ENCODE peak calls at places on chromosomes 6 and 20, in four cellular contexts. X is T-cell; J is GM12878; V is activated CD4-positive, alpha-beta T cell treated with anti-CD3 and anti-CD28 coated beads for 36 hours. U is an unnamed sample.

GRCh38 chr20:17650816-17651760 is 31.0 kb downstream of the RRBP1 start:
- ATAC-seq in J (no peak), X (no peak), V (no peak), U (no peak)

GRCh38 chr6:33192105-33192646 is at the start of gene COL11A2:
- ATAC-seq in V (peak), X (peak), J (peak), U (peak)

GRCh38 chr20:17605131-17605660 is 35.3 kb downstream of the DSTN start:
- ATAC-seq in X (no peak), J (no peak), V (no peak), U (no peak)

GRCh38 chr6:50849781-50850180 is 31.1 kb downstream of the TFAP2B start:
- ATAC-seq in J (no peak), V (no peak), X (no peak), U (no peak)

GRCh38 chr6:51753635-51754034 is 333.8 kb downstream of the PKHD1 start:
- ATAC-seq in X (no peak), V (no peak), J (peak), U (no peak)

GRCh38 chr20:47295921-47296426 is 60.5 kb downstream of the ZMYND8 start:
- ATAC-seq in V (no peak), X (no peak), J (no peak), U (no peak)

GRCh38 chr20:49965781-49966304 is 16.9 kb upstream of the SNAI1 start:
- ATAC-seq in V (no peak), J (no peak), X (no peak), U (no peak)

GRCh38 chr20:5316188-5317158 is at the start of gene PROKR2:
- ATAC-seq in X (no peak), J (no peak), V (peak), U (no peak)

GRCh38 chr6:13710552-13711383 is 867 bp downstream of the RANBP9 start:
- ATAC-seq in X (peak), V (no peak), J (peak), U (no peak)

GRCh38 chr6:152380351-152380767 is 256.8 kb downstream of the SYNE1 start:
- ATAC-seq in V (no peak), X (no peak), J (peak), U (no peak)

GRCh38 chr6:20092071-20092566 is 120.2 kb downstream of the MBOAT1 start:
- ATAC-seq in X (no peak), J (peak), V (peak), U (no peak)

GRCh38 chr20:50977066-50978045 is 18.7 kb downstream of the MOCS3 start:
- ATAC-seq in V (no peak), J (no peak), X (no peak), U (no peak)

GRCh38 chr6:90049295-90049694 is 155.0 kb downstream of the GJA10 start:
- ATAC-seq in J (no peak), V (peak), X (no peak), U (peak)

GRCh38 chr20:62088258-62089127 is 22.8 kb upstream of the TAF4 start:
- ATAC-seq in X (no peak), J (no peak), V (peak), U (peak)

GRCh38 chr20:35991142-35991771 is 22.9 kb downstream of the CNBD2 start:
- ATAC-seq in J (peak), V (no peak), X (no peak), U (no peak)

GRCh38 chr6:100464162-100464851 is 414 bp downstream of the SIM1 start:
- ATAC-seq in X (no peak), V (no peak), J (no peak), U (no peak)

GRCh38 chr6:4344317-4344899 is 209.0 kb upstream of the ECI2 start:
- ATAC-seq in J (no peak), X (no peak), V (no peak), U (no peak)

GRCh38 chr20:45933231-45934045 is 1.0 kb upstream of the PCIF1 start:
- ATAC-seq in J (peak), V (peak), X (peak), U (peak)

GRCh38 chr6:101259446-101259845 is 134.1 kb upstream of the GRIK2 start:
- ATAC-seq in V (no peak), X (no peak), J (no peak), U (no peak)

GRCh38 chr6:113508249-113508648 is 348.9 kb upstream of the MARCKS start:
- ATAC-seq in X (no peak), V (no peak), J (no peak), U (no peak)

GRCh38 chr6:150056156-150056555 is 12.8 kb downstream of the ULBP3 start:
- ATAC-seq in J (no peak), V (no peak), X (no peak), U (no peak)

GRCh38 chr6:43113431-43114260 is 37.5 kb downstream of the PTK7 start:
- ATAC-seq in J (no peak), V (no peak), X (no peak), U (no peak)

GRCh38 chr20:53208110-53208908 is 236.2 kb downstream of the TSHZ2 start:
- ATAC-seq in X (peak), V (peak), J (no peak), U (no peak)

GRCh38 chr6:679282-679681 is 13.7 kb downstream of the EXOC2 start:
- ATAC-seq in J (no peak), V (no peak), X (no peak), U (no peak)

GRCh38 chr20:50369225-50370035 is 140.8 kb upstream of the PTPN1 start:
- ATAC-seq in V (no peak), J (no peak), X (no peak), U (no peak)

GRCh38 chr6:42564496-42564890 is 664 bp downstream of the UBR2 start:
- ATAC-seq in V (peak), X (peak), J (peak), U (peak)

GRCh38 chr20:34643919-34644318 is 33.0 kb downstream of the PIGU start:
- ATAC-seq in V (no peak), J (no peak), X (no peak), U (no peak)

GRCh38 chr20:33541797-33542196 is 51.9 kb downstream of the CBFA2T2 start:
- ATAC-seq in J (no peak), X (no peak), V (no peak), U (no peak)

GRCh38 chr20:41357424-41358163 is 9.0 kb downstream of the EMILIN3 start:
- ATAC-seq in V (no peak), X (peak), J (peak), U (no peak)

GRCh38 chr6:159232106-159232645 is 63.0 kb downstream of the FNDC1 start:
- ATAC-seq in X (no peak), V (no peak), J (no peak), U (no peak)

GRCh38 chr20:25147716-25148115 is 47.8 kb upstream of the ENTPD6 start:
- ATAC-seq in J (no peak), V (no peak), X (no peak), U (no peak)

GRCh38 chr6:153058291-153058690 is 55.8 kb upstream of the MTRF1L start:
- ATAC-seq in V (no peak), J (no peak), X (no peak), U (no peak)

GRCh38 chr6:47535316-47536046 is 57.9 kb downstream of the CD2AP start:
- ATAC-seq in V (no peak), J (peak), X (no peak), U (no peak)

GRCh38 chr20:3128585-3128984 is 31.1 kb downstream of the FASTKD5 start:
- ATAC-seq in V (no peak), X (no peak), J (no peak), U (no peak)

GRCh38 chr6:152110878-152111820 is 303.7 kb downstream of the ESR1 start:
- ATAC-seq in X (peak), J (no peak), V (no peak), U (no peak)

GRCh38 chr20:39909447-39909846 is 779.6 kb downstream of the MAFB start:
- ATAC-seq in X (no peak), J (peak), V (no peak), U (no peak)